ENCODE peak calls at places on chromosomes 7 and 10, in seven cellular contexts. P, A, T, H, M, U and F are unnamed samples.

GRCh38 chr7:158710651-158711102 is 6.1 kb upstream of the NCAPG2 start:
- DNase-seq in T (peak), M (no peak), H (peak), P (no peak), U (no peak), A (peak), F (peak)

GRCh38 chr10:124994573-124995473 is 52.9 kb downstream of the ZRANB1 start:
- DNase-seq in H (no peak), T (no peak), P (no peak), A (no peak), U (no peak), M (no peak), F (no peak)

GRCh38 chr10:113178771-113179170 is 228.7 kb downstream of the TCF7L2 start:
- DNase-seq in P (no peak), H (no peak), T (no peak), A (no peak), U (no peak), M (no peak), F (no peak)

GRCh38 chr7:44283381-44284211 is 41.8 kb downstream of the CAMK2B start:
- DNase-seq in A (peak), U (no peak), M (no peak), T (no peak), H (no peak), P (no peak), F (no peak)

GRCh38 chr7:23121175-23121574 is 15.6 kb downstream of the KLHL7 start:
- DNase-seq in U (no peak), T (no peak), M (no peak), A (no peak), H (no peak), P (no peak), F (no peak)

GRCh38 chr10:115801987-115802386 is 471.0 kb downstream of the GFRA1 start:
- DNase-seq in M (peak), A (no peak), U (no peak), P (no peak), T (no peak), H (no peak), F (no peak)

GRCh38 chr10:95133997-95134396 is 60.0 kb upstream of the ACSM6 start:
- DNase-seq in A (no peak), T (no peak), P (no peak), H (no peak), U (no peak), M (no peak), F (no peak)

GRCh38 chr7:94696981-94697670 is 41.2 kb upstream of the SGCE start:
- DNase-seq in M (peak), H (peak), A (no peak), U (peak), P (no peak), T (peak), F (peak)

GRCh38 chr7:45035909-45036308 is 35.9 kb downstream of the CCM2 start:
- DNase-seq in P (peak), A (peak), U (no peak), M (no peak), T (no peak), H (no peak), F (no peak)